ENCODE peak calls at places on chromosome 21, in ten cellular contexts. One of them, this sample, is unnamed.

GRCh38 chr21:32064511-32064910 is 191.7 kb downstream of the HUNK start:
- DNase-seq in WERI-Rb-1: peak; percentile 37
- DNase-seq in iris pigment epithelial cell: no peak
- DNase-seq in GM23338: no peak
- DNase-seq in NCI-H1436: no peak
- DNase-seq in neural progenitor cell: no peak
- DNase-seq in stimulated activated CD4-positive, alpha-beta T cell treated with anti-CD3 and anti-CD28 coated beads, TNF-alpha, amount 100 ng/mL, for 48 hours: no peak
- DNase-seq in NCI-H460: no peak
- DNase-seq in A172: no peak
- DNase-seq in B cell: no peak
- DNase-seq in this sample: no peak

GRCh38 chr21:15219866-15220265 is 155.1 kb upstream of the NRIP1 start:
- DNase-seq in WERI-Rb-1: no peak
- DNase-seq in iris pigment epithelial cell: no peak
- DNase-seq in GM23338: no peak
- DNase-seq in NCI-H1436: no peak
- DNase-seq in neural progenitor cell: no peak
- DNase-seq in stimulated activated CD4-positive, alpha-beta T cell treated with anti-CD3 and anti-CD28 coated beads, TNF-alpha, amount 100 ng/mL, for 48 hours: no peak
- DNase-seq in NCI-H460: no peak
- DNase-seq in A172: no peak
- DNase-seq in B cell: peak; percentile 11
- DNase-seq in this sample: no peak

GRCh38 chr21:46151261-46151988 is 4.0 kb downstream of the FTCD start:
- DNase-seq in WERI-Rb-1: peak; percentile 6
- DNase-seq in iris pigment epithelial cell: no peak
- DNase-seq in GM23338: no peak
- DNase-seq in NCI-H1436: no peak
- DNase-seq in neural progenitor cell: no peak
- DNase-seq in stimulated activated CD4-positive, alpha-beta T cell treated with anti-CD3 and anti-CD28 coated beads, TNF-alpha, amount 100 ng/mL, for 48 hours: no peak
- DNase-seq in NCI-H460: no peak
- DNase-seq in A172: no peak
- DNase-seq in B cell: no peak
- DNase-seq in this sample: peak; percentile 10

GRCh38 chr21:34243562-34243961 is 120.2 kb upstream of the KCNE2 start:
- DNase-seq in WERI-Rb-1: peak; percentile 39
- DNase-seq in iris pigment epithelial cell: peak; percentile 26
- DNase-seq in GM23338: peak; percentile 72
- DNase-seq in NCI-H1436: no peak
- DNase-seq in neural progenitor cell: peak; percentile 27
- DNase-seq in stimulated activated CD4-positive, alpha-beta T cell treated with anti-CD3 and anti-CD28 coated beads, TNF-alpha, amount 100 ng/mL, for 48 hours: no peak
- DNase-seq in NCI-H460: peak; percentile 1
- DNase-seq in A172: no peak
- DNase-seq in B cell: no peak
- DNase-seq in this sample: peak; percentile 52

GRCh38 chr21:35337573-35337972 is 288.5 kb upstream of the RUNX1 start:
- DNase-seq in WERI-Rb-1: no peak
- DNase-seq in iris pigment epithelial cell: no peak
- DNase-seq in GM23338: no peak
- DNase-seq in NCI-H1436: no peak
- DNase-seq in neural progenitor cell: no peak
- DNase-seq in stimulated activated CD4-positive, alpha-beta T cell treated with anti-CD3 and anti-CD28 coated beads, TNF-alpha, amount 100 ng/mL, for 48 hours: no peak
- DNase-seq in NCI-H460: no peak
- DNase-seq in A172: no peak
- DNase-seq in B cell: no peak
- DNase-seq in this sample: no peak

GRCh38 chr21:34128674-34129038 is 55.3 kb downstream of the MRPS6 start:
- DNase-seq in WERI-Rb-1: no peak
- DNase-seq in iris pigment epithelial cell: no peak
- DNase-seq in GM23338: no peak
- DNase-seq in NCI-H1436: no peak
- DNase-seq in neural progenitor cell: no peak
- DNase-seq in stimulated activated CD4-positive, alpha-beta T cell treated with anti-CD3 and anti-CD28 coated beads, TNF-alpha, amount 100 ng/mL, for 48 hours: no peak
- DNase-seq in NCI-H460: no peak
- DNase-seq in A172: no peak
- DNase-seq in B cell: no peak
- DNase-seq in this sample: no peak

GRCh38 chr21:44931501-44932365 is 8.1 kb upstream of the SLX9 start:
- DNase-seq in WERI-Rb-1: no peak
- DNase-seq in iris pigment epithelial cell: no peak
- DNase-seq in GM23338: no peak
- DNase-seq in NCI-H1436: no peak
- DNase-seq in neural progenitor cell: no peak
- DNase-seq in stimulated activated CD4-positive, alpha-beta T cell treated with anti-CD3 and anti-CD28 coated beads, TNF-alpha, amount 100 ng/mL, for 48 hours: no peak
- DNase-seq in NCI-H460: no peak
- DNase-seq in A172: no peak
- DNase-seq in B cell: no peak
- DNase-seq in this sample: no peak

GRCh38 chr21:44966135-44967081 is 26.6 kb downstream of the SLX9 start:
- DNase-seq in WERI-Rb-1: no peak
- DNase-seq in iris pigment epithelial cell: no peak
- DNase-seq in GM23338: no peak
- DNase-seq in NCI-H1436: no peak
- DNase-seq in neural progenitor cell: no peak
- DNase-seq in stimulated activated CD4-positive, alpha-beta T cell treated with anti-CD3 and anti-CD28 coated beads, TNF-alpha, amount 100 ng/mL, for 48 hours: no peak
- DNase-seq in NCI-H460: no peak
- DNase-seq in A172: no peak
- DNase-seq in B cell: no peak
- DNase-seq in this sample: no peak

GRCh38 chr21:41895643-41896493 is 16.7 kb upstream of the PRDM15 start:
- DNase-seq in WERI-Rb-1: no peak
- DNase-seq in iris pigment epithelial cell: peak; percentile 29
- DNase-seq in GM23338: peak; percentile 56
- DNase-seq in NCI-H1436: no peak
- DNase-seq in neural progenitor cell: no peak
- DNase-seq in stimulated activated CD4-positive, alpha-beta T cell treated with anti-CD3 and anti-CD28 coated beads, TNF-alpha, amount 100 ng/mL, for 48 hours: no peak
- DNase-seq in NCI-H460: no peak
- DNase-seq in A172: no peak
- DNase-seq in B cell: peak; percentile 73
- DNase-seq in this sample: no peak

GRCh38 chr21:42081138-42081537 is 10.0 kb downstream of the UMODL1 start:
- DNase-seq in WERI-Rb-1: no peak
- DNase-seq in iris pigment epithelial cell: no peak
- DNase-seq in GM23338: no peak
- DNase-seq in NCI-H1436: no peak
- DNase-seq in neural progenitor cell: peak; percentile 46
- DNase-seq in stimulated activated CD4-positive, alpha-beta T cell treated with anti-CD3 and anti-CD28 coated beads, TNF-alpha, amount 100 ng/mL, for 48 hours: no peak
- DNase-seq in NCI-H460: no peak
- DNase-seq in A172: no peak
- DNase-seq in B cell: no peak
- DNase-seq in this sample: no peak

This sample was measured in testis.